ENCODE peak calls at places on chromosomes 7 and 10, in eight cellular contexts. One of them, this sample, is unnamed. For H3K27me3, the result is how much of the 10 kb centered on the place peaks cover.

GRCh38 chr7:94888542-94888941 is 18.9 kb upstream of the PPP1R9A start:
- DNase-seq in WERI-Rb-1: no peak
- DNase-seq in body of pancreas: peak
- DNase-seq in neuronal stem cell: no peak
- DNase-seq in cardiac muscle cell: peak
- DNase-seq in CD8-positive, alpha-beta T cell: no peak
- DNase-seq in mesendoderm: peak
- DNase-seq in heart left ventricle: peak
- DNase-seq in this sample: no peak

GRCh38 chr10:34637419-34637911 is 177.6 kb downstream of the PARD3 start:
- DNase-seq in WERI-Rb-1: peak
- DNase-seq in body of pancreas: peak
- DNase-seq in neuronal stem cell: peak
- DNase-seq in cardiac muscle cell: peak
- DNase-seq in CD8-positive, alpha-beta T cell: peak
- DNase-seq in mesendoderm: peak
- DNase-seq in heart left ventricle: peak
- DNase-seq in this sample: peak

GRCh38 chr7:36199329-36199728 is 46.3 kb downstream of the EEPD1 start:
- DNase-seq in WERI-Rb-1: no peak
- DNase-seq in body of pancreas: no peak
- DNase-seq in neuronal stem cell: no peak
- DNase-seq in cardiac muscle cell: no peak
- DNase-seq in CD8-positive, alpha-beta T cell: no peak
- DNase-seq in mesendoderm: no peak
- DNase-seq in heart left ventricle: no peak
- DNase-seq in this sample: no peak

GRCh38 chr10:100519321-100520051 is at the start of gene SEC31B:
- DNase-seq in WERI-Rb-1: peak
- DNase-seq in body of pancreas: peak
- DNase-seq in neuronal stem cell: peak
- DNase-seq in cardiac muscle cell: no peak
- DNase-seq in CD8-positive, alpha-beta T cell: no peak
- DNase-seq in mesendoderm: peak
- DNase-seq in heart left ventricle: peak
- DNase-seq in this sample: no peak

GRCh38 chr10:74223755-74224530 is 72.9 kb downstream of the ADK start:
- DNase-seq in WERI-Rb-1: no peak
- DNase-seq in body of pancreas: no peak
- DNase-seq in neuronal stem cell: no peak
- DNase-seq in cardiac muscle cell: peak
- DNase-seq in CD8-positive, alpha-beta T cell: no peak
- DNase-seq in mesendoderm: peak
- DNase-seq in heart left ventricle: no peak
- DNase-seq in this sample: peak

GRCh38 chr7:136275794-136276193 is 298.6 kb upstream of the MTPN start:
- DNase-seq in WERI-Rb-1: no peak
- DNase-seq in body of pancreas: no peak
- DNase-seq in neuronal stem cell: no peak
- DNase-seq in cardiac muscle cell: no peak
- DNase-seq in CD8-positive, alpha-beta T cell: no peak
- DNase-seq in mesendoderm: no peak
- DNase-seq in heart left ventricle: no peak
- DNase-seq in this sample: no peak

GRCh38 chr7:20454202-20454601 is 123.5 kb downstream of the ITGB8 start:
- DNase-seq in WERI-Rb-1: no peak
- DNase-seq in body of pancreas: no peak
- DNase-seq in neuronal stem cell: no peak
- DNase-seq in cardiac muscle cell: no peak
- DNase-seq in CD8-positive, alpha-beta T cell: no peak
- DNase-seq in mesendoderm: no peak
- DNase-seq in heart left ventricle: no peak
- DNase-seq in this sample: no peak

GRCh38 chr7:130009848-130010688 is 41.1 kb downstream of the ZC3HC1 start:
- DNase-seq in WERI-Rb-1: no peak
- DNase-seq in body of pancreas: peak
- DNase-seq in neuronal stem cell: no peak
- DNase-seq in cardiac muscle cell: peak
- DNase-seq in CD8-positive, alpha-beta T cell: no peak
- DNase-seq in mesendoderm: peak
- DNase-seq in heart left ventricle: no peak
- DNase-seq in this sample: peak

GRCh38 chr7:150787321-150788281 is 12.6 kb downstream of the TMEM176B start:
- DNase-seq in WERI-Rb-1: peak
- DNase-seq in body of pancreas: no peak
- DNase-seq in neuronal stem cell: no peak
- DNase-seq in cardiac muscle cell: peak
- DNase-seq in CD8-positive, alpha-beta T cell: no peak
- DNase-seq in mesendoderm: no peak
- DNase-seq in heart left ventricle: no peak
- DNase-seq in this sample: no peak

GRCh38 chr10:124436191-124436638 is 13.6 kb downstream of the NKX1-2 start:
- DNase-seq in WERI-Rb-1: no peak
- DNase-seq in body of pancreas: no peak
- DNase-seq in neuronal stem cell: no peak
- DNase-seq in cardiac muscle cell: no peak
- DNase-seq in CD8-positive, alpha-beta T cell: no peak
- DNase-seq in mesendoderm: no peak
- DNase-seq in heart left ventricle: no peak
- DNase-seq in this sample: no peak

GRCh38 chr10:50635286-50635685 is 11.5 kb upstream of the SGMS1 start:
- DNase-seq in WERI-Rb-1: no peak
- DNase-seq in body of pancreas: no peak
- DNase-seq in neuronal stem cell: no peak
- DNase-seq in cardiac muscle cell: peak
- DNase-seq in CD8-positive, alpha-beta T cell: no peak
- DNase-seq in mesendoderm: no peak
- DNase-seq in heart left ventricle: no peak
- DNase-seq in this sample: peak

GRCh38 chr10:72162978-72163377 is 52.8 kb upstream of the ANAPC16 start:
- DNase-seq in WERI-Rb-1: no peak
- DNase-seq in body of pancreas: no peak
- DNase-seq in neuronal stem cell: no peak
- DNase-seq in cardiac muscle cell: peak
- DNase-seq in CD8-positive, alpha-beta T cell: no peak
- DNase-seq in mesendoderm: no peak
- DNase-seq in heart left ventricle: no peak
- DNase-seq in this sample: peak

GRCh38 chr7:138770904-138771303 is 26.9 kb upstream of the TMEM213 start:
- DNase-seq in WERI-Rb-1: no peak
- DNase-seq in body of pancreas: no peak
- DNase-seq in neuronal stem cell: no peak
- DNase-seq in cardiac muscle cell: no peak
- DNase-seq in CD8-positive, alpha-beta T cell: no peak
- DNase-seq in mesendoderm: no peak
- DNase-seq in heart left ventricle: no peak
- DNase-seq in this sample: no peak

GRCh38 chr7:56479748-56480147 is 363.5 kb upstream of the NUPR2 start:
- DNase-seq in WERI-Rb-1: no peak
- DNase-seq in body of pancreas: no peak
- DNase-seq in neuronal stem cell: no peak
- DNase-seq in cardiac muscle cell: no peak
- DNase-seq in CD8-positive, alpha-beta T cell: no peak
- DNase-seq in mesendoderm: no peak
- DNase-seq in heart left ventricle: no peak
- DNase-seq in this sample: no peak

DNA sequence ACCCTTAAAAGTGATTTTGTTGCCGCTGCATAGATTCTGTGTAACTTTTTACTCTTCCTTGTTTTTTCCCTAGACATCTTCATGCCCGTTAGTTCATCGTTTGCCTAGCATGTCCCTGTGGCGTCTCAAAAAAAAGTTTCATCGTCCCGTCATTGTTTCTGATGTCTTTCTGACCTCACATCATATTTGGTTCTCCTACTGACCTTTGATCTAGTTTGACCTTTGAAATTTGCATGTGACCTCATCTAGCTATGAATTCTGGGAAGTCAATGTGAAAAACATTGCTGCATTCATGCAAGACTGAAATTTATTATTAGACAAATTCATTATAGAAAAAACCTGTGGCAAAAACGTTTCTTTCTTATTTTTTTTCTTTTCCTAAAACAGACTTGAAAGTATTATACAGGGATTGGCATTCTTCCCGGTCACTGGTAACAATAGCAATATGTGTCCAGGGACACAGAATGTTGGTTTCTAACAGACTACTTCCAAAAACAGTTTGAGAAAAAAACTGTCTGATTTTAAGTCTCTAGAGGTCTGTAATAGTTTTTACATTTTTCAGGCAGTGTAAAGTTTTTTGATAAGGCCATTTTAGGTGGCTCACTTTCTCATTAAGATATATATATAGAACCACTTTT is 280.9 kb downstream of the USP6NL start:
- DNase-seq in WERI-Rb-1: no peak
- DNase-seq in body of pancreas: no peak
- DNase-seq in neuronal stem cell: no peak
- DNase-seq in cardiac muscle cell: peak
- DNase-seq in CD8-positive, alpha-beta T cell: no peak
- DNase-seq in mesendoderm: no peak
- DNase-seq in heart left ventricle: peak
- DNase-seq in this sample: no peak
- H3K27me3 ChIP-seq in WERI-Rb-1: under half
- H3K27me3 ChIP-seq in body of pancreas: under half
- H3K27me3 ChIP-seq in neuronal stem cell: under half
- H3K27me3 ChIP-seq in cardiac muscle cell: under half
- H3K27me3 ChIP-seq in CD8-positive, alpha-beta T cell: under half
- H3K27me3 ChIP-seq in mesendoderm: under half
- H3K27me3 ChIP-seq in heart left ventricle: under half
- H3K27me3 ChIP-seq in this sample: under half

DNA sequence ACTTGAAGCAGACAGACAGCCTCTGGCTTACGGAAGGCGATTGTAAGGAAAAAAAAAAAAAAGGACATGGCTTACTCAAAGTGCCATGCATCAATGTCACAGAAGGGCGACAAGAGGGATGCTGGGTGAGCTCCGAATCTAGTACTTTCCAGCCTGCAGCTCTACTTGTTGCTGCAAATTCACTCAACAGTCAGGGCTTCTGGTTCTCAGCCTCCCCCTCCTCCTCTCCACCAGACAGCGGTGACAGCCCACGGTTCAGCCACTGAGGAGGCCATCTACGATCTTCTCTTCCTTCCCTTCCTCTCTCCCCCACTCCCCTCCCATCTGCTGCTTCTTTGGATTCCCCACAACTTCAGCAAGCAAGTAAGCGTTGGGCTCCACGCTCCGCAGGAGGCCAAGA is 63.5 kb downstream of the PRKAG2 start:
- DNase-seq in WERI-Rb-1: no peak
- DNase-seq in body of pancreas: no peak
- DNase-seq in neuronal stem cell: no peak
- DNase-seq in cardiac muscle cell: no peak
- DNase-seq in CD8-positive, alpha-beta T cell: no peak
- DNase-seq in mesendoderm: no peak
- DNase-seq in heart left ventricle: no peak
- DNase-seq in this sample: no peak
- H3K27me3 ChIP-seq in WERI-Rb-1: under half
- H3K27me3 ChIP-seq in body of pancreas: under half
- H3K27me3 ChIP-seq in neuronal stem cell: under half
- H3K27me3 ChIP-seq in cardiac muscle cell: under half
- H3K27me3 ChIP-seq in CD8-positive, alpha-beta T cell: under half
- H3K27me3 ChIP-seq in mesendoderm: under half
- H3K27me3 ChIP-seq in heart left ventricle: under half
- H3K27me3 ChIP-seq in this sample: under half

GRCh38 chr7:70790215-70791073 is 341.5 kb upstream of the GALNT17 start:
- DNase-seq in WERI-Rb-1: no peak
- DNase-seq in body of pancreas: no peak
- DNase-seq in neuronal stem cell: no peak
- DNase-seq in cardiac muscle cell: no peak
- DNase-seq in CD8-positive, alpha-beta T cell: no peak
- DNase-seq in mesendoderm: no peak
- DNase-seq in heart left ventricle: no peak
- DNase-seq in this sample: no peak

GRCh38 chr7:70793060-70793459 is 338.9 kb upstream of the GALNT17 start:
- DNase-seq in WERI-Rb-1: no peak
- DNase-seq in body of pancreas: no peak
- DNase-seq in neuronal stem cell: no peak
- DNase-seq in cardiac muscle cell: no peak
- DNase-seq in CD8-positive, alpha-beta T cell: no peak
- DNase-seq in mesendoderm: no peak
- DNase-seq in heart left ventricle: no peak
- DNase-seq in this sample: no peak

GRCh38 chr7:70789481-70790214 is 342.3 kb upstream of the GALNT17 start:
- DNase-seq in WERI-Rb-1: no peak
- DNase-seq in body of pancreas: no peak
- DNase-seq in neuronal stem cell: no peak
- DNase-seq in cardiac muscle cell: no peak
- DNase-seq in CD8-positive, alpha-beta T cell: no peak
- DNase-seq in mesendoderm: no peak
- DNase-seq in heart left ventricle: no peak
- DNase-seq in this sample: no peak

GRCh38 chr7:70793767-70794166 is 338.2 kb upstream of the GALNT17 start:
- DNase-seq in WERI-Rb-1: no peak
- DNase-seq in body of pancreas: no peak
- DNase-seq in neuronal stem cell: no peak
- DNase-seq in cardiac muscle cell: no peak
- DNase-seq in CD8-positive, alpha-beta T cell: no peak
- DNase-seq in mesendoderm: no peak
- DNase-seq in heart left ventricle: no peak
- DNase-seq in this sample: no peak

GRCh38 chr7:70791341-70791740 is 340.6 kb upstream of the GALNT17 start:
- DNase-seq in WERI-Rb-1: no peak
- DNase-seq in body of pancreas: no peak
- DNase-seq in neuronal stem cell: no peak
- DNase-seq in cardiac muscle cell: no peak
- DNase-seq in CD8-positive, alpha-beta T cell: no peak
- DNase-seq in mesendoderm: no peak
- DNase-seq in heart left ventricle: no peak
- DNase-seq in this sample: no peak
- H3K27me3 ChIP-seq in WERI-Rb-1: under half
- H3K27me3 ChIP-seq in body of pancreas: under half
- H3K27me3 ChIP-seq in neuronal stem cell: under half
- H3K27me3 ChIP-seq in cardiac muscle cell: under half
- H3K27me3 ChIP-seq in CD8-positive, alpha-beta T cell: under half
- H3K27me3 ChIP-seq in mesendoderm: under half
- H3K27me3 ChIP-seq in heart left ventricle: under half
- H3K27me3 ChIP-seq in this sample: under half

DNA sequence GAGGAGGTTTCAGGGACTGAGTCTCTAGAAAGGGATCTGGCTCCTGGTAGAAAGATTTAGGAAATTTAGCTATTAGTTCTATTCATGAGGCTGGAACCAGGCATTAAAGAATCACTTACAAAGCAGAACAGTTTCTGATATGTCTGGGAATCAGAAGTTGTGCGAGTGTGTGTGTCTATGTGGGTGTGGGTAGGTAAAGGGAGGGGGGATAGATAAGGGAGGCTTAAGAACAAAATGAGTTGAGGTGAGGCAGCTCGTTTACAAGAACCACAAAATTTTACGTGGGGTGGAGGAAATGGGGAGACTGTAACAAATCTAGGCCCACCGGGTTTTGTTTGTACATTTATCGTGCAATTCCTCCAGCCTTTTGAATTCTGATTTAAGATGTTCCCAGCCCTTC is 90.7 kb downstream of the SAMD9 start:
- DNase-seq in WERI-Rb-1: no peak
- DNase-seq in body of pancreas: no peak
- DNase-seq in neuronal stem cell: no peak
- DNase-seq in cardiac muscle cell: no peak
- DNase-seq in CD8-positive, alpha-beta T cell: no peak
- DNase-seq in mesendoderm: no peak
- DNase-seq in heart left ventricle: no peak
- DNase-seq in this sample: no peak
- H3K27me3 ChIP-seq in WERI-Rb-1: under half
- H3K27me3 ChIP-seq in body of pancreas: under half
- H3K27me3 ChIP-seq in neuronal stem cell: under half
- H3K27me3 ChIP-seq in cardiac muscle cell: under half
- H3K27me3 ChIP-seq in CD8-positive, alpha-beta T cell: under half
- H3K27me3 ChIP-seq in mesendoderm: under half
- H3K27me3 ChIP-seq in heart left ventricle: under half
- H3K27me3 ChIP-seq in this sample: under half

GRCh38 chr10:14483417-14483816 is 152.7 kb upstream of the FRMD4A start:
- DNase-seq in WERI-Rb-1: no peak
- DNase-seq in body of pancreas: no peak
- DNase-seq in neuronal stem cell: no peak
- DNase-seq in cardiac muscle cell: no peak
- DNase-seq in CD8-positive, alpha-beta T cell: no peak
- DNase-seq in mesendoderm: no peak
- DNase-seq in heart left ventricle: no peak
- DNase-seq in this sample: no peak
- H3K27me3 ChIP-seq in WERI-Rb-1: under half
- H3K27me3 ChIP-seq in body of pancreas: under half
- H3K27me3 ChIP-seq in neuronal stem cell: under half
- H3K27me3 ChIP-seq in cardiac muscle cell: under half
- H3K27me3 ChIP-seq in CD8-positive, alpha-beta T cell: under half
- H3K27me3 ChIP-seq in mesendoderm: under half
- H3K27me3 ChIP-seq in heart left ventricle: under half
- H3K27me3 ChIP-seq in this sample: under half